ENCODE peak calls at places on chromosome 13, in six cellular contexts. One of them, this sample, is unnamed.

GRCh38 chr13:114053026-114053425 is 79.2 kb upstream of the C13orf46 start:
- DNase-seq in B cell: no peak
- DNase-seq in T-cell: no peak
- DNase-seq in AG09309: no peak
- DNase-seq in body of pancreas: no peak
- DNase-seq in cardiac muscle cell: peak
- DNase-seq in this sample: no peak

GRCh38 chr13:50731400-50731799 is 112.1 kb downstream of the DLEU7 start:
- DNase-seq in B cell: no peak
- DNase-seq in T-cell: no peak
- DNase-seq in AG09309: peak
- DNase-seq in body of pancreas: no peak
- DNase-seq in cardiac muscle cell: peak
- DNase-seq in this sample: no peak

GRCh38 chr13:78689011-78689410 is 30.1 kb upstream of the OBI1 start:
- DNase-seq in B cell: no peak
- DNase-seq in T-cell: no peak
- DNase-seq in AG09309: no peak
- DNase-seq in body of pancreas: no peak
- DNase-seq in cardiac muscle cell: peak
- DNase-seq in this sample: peak

GRCh38 chr13:33263976-33264619 is 21.5 kb downstream of the STARD13 start:
- DNase-seq in B cell: no peak
- DNase-seq in T-cell: no peak
- DNase-seq in AG09309: no peak
- DNase-seq in body of pancreas: no peak
- DNase-seq in cardiac muscle cell: no peak
- DNase-seq in this sample: no peak

GRCh38 chr13:110685305-110685704 is 20.6 kb downstream of the CARS2 start:
- DNase-seq in B cell: no peak
- DNase-seq in T-cell: no peak
- DNase-seq in AG09309: no peak
- DNase-seq in body of pancreas: no peak
- DNase-seq in cardiac muscle cell: no peak
- DNase-seq in this sample: no peak

GRCh38 chr13:88142653-88143052 is 471.5 kb downstream of the SLITRK5 start:
- DNase-seq in B cell: no peak
- DNase-seq in T-cell: no peak
- DNase-seq in AG09309: no peak
- DNase-seq in body of pancreas: no peak
- DNase-seq in cardiac muscle cell: no peak
- DNase-seq in this sample: no peak

GRCh38 chr13:38895075-38895474 is 95.6 kb downstream of the STOML3 start:
- DNase-seq in B cell: no peak
- DNase-seq in T-cell: no peak
- DNase-seq in AG09309: no peak
- DNase-seq in body of pancreas: no peak
- DNase-seq in cardiac muscle cell: no peak
- DNase-seq in this sample: no peak

GRCh38 chr13:95494082-95494681 is 58.3 kb upstream of the CLDN10 start:
- DNase-seq in B cell: no peak
- DNase-seq in T-cell: no peak
- DNase-seq in AG09309: peak
- DNase-seq in body of pancreas: peak
- DNase-seq in cardiac muscle cell: peak
- DNase-seq in this sample: peak

GRCh38 chr13:65401315-65401714 is 1828.8 kb downstream of the PCDH9 start:
- DNase-seq in B cell: no peak
- DNase-seq in T-cell: no peak
- DNase-seq in AG09309: no peak
- DNase-seq in body of pancreas: no peak
- DNase-seq in cardiac muscle cell: no peak
- DNase-seq in this sample: no peak

GRCh38 chr13:104315606-104316005 is 1249.4 kb upstream of the SLC10A2 start:
- DNase-seq in B cell: no peak
- DNase-seq in T-cell: no peak
- DNase-seq in AG09309: no peak
- DNase-seq in body of pancreas: no peak
- DNase-seq in cardiac muscle cell: peak
- DNase-seq in this sample: no peak

GRCh38 chr13:24161010-24161775 is 673 bp downstream of the SPATA13 start:
- DNase-seq in B cell: no peak
- DNase-seq in T-cell: peak
- DNase-seq in AG09309: no peak
- DNase-seq in body of pancreas: peak
- DNase-seq in cardiac muscle cell: no peak
- DNase-seq in this sample: no peak

GRCh38 chr13:59843040-59843439 is 320.7 kb downstream of the DIAPH3 start:
- DNase-seq in B cell: no peak
- DNase-seq in T-cell: no peak
- DNase-seq in AG09309: no peak
- DNase-seq in body of pancreas: no peak
- DNase-seq in cardiac muscle cell: no peak
- DNase-seq in this sample: no peak

GRCh38 chr13:96993660-96994029 is 631 bp downstream of the OXGR1 start:
- DNase-seq in B cell: no peak
- DNase-seq in T-cell: no peak
- DNase-seq in AG09309: no peak
- DNase-seq in body of pancreas: no peak
- DNase-seq in cardiac muscle cell: no peak
- DNase-seq in this sample: no peak

GRCh38 chr13:23020246-23020843 is 160.4 kb upstream of the SGCG start:
- DNase-seq in B cell: peak
- DNase-seq in T-cell: no peak
- DNase-seq in AG09309: peak
- DNase-seq in body of pancreas: peak
- DNase-seq in cardiac muscle cell: peak
- DNase-seq in this sample: peak

GRCh38 chr13:19634129-19634740 is 776 bp downstream of the MPHOSPH8 start:
- DNase-seq in B cell: no peak
- DNase-seq in T-cell: no peak
- DNase-seq in AG09309: peak
- DNase-seq in body of pancreas: peak
- DNase-seq in cardiac muscle cell: peak
- DNase-seq in this sample: no peak

GRCh38 chr13:59425211-59425721 is 738.5 kb downstream of the DIAPH3 start:
- DNase-seq in B cell: no peak
- DNase-seq in T-cell: no peak
- DNase-seq in AG09309: peak
- DNase-seq in body of pancreas: no peak
- DNase-seq in cardiac muscle cell: peak
- DNase-seq in this sample: no peak

GRCh38 chr13:109271991-109272454 is 514.4 kb downstream of the IRS2 start:
- DNase-seq in B cell: no peak
- DNase-seq in T-cell: no peak
- DNase-seq in AG09309: no peak
- DNase-seq in body of pancreas: no peak
- DNase-seq in cardiac muscle cell: no peak
- DNase-seq in this sample: no peak

GRCh38 chr13:33318744-33319143 is 33.2 kb upstream of the STARD13 start:
- DNase-seq in B cell: no peak
- DNase-seq in T-cell: no peak
- DNase-seq in AG09309: no peak
- DNase-seq in body of pancreas: no peak
- DNase-seq in cardiac muscle cell: no peak
- DNase-seq in this sample: no peak

GRCh38 chr13:34037636-34038325 is 219.8 kb downstream of the RFC3 start:
- DNase-seq in B cell: no peak
- DNase-seq in T-cell: no peak
- DNase-seq in AG09309: no peak
- DNase-seq in body of pancreas: no peak
- DNase-seq in cardiac muscle cell: no peak
- DNase-seq in this sample: no peak

GRCh38 chr13:110347535-110348308 is 40.6 kb downstream of the COL4A2 start:
- DNase-seq in B cell: no peak
- DNase-seq in T-cell: no peak
- DNase-seq in AG09309: peak
- DNase-seq in body of pancreas: no peak
- DNase-seq in cardiac muscle cell: peak
- DNase-seq in this sample: no peak